ENCODE peak calls at places on chromosomes 2 and 18, in eight cellular contexts. K is adrenal gland; X is CD8-positive, alpha-beta memory T cell; T is IMR-90; R is GM12865; C is colonic mucosa; H is SK-N-MC; Q is pancreas. L is an unnamed sample.

GRCh38 chr2:67917332-67918054 is 145.3 kb downstream of the C1D start:
- DNase-seq in K (no peak), X (no peak), T (peak), R (no peak), C (no peak), H (no peak), Q (no peak), L (no peak)

GRCh38 chr2:234003972-234004617 is 46.4 kb upstream of the SPP2 start:
- DNase-seq in K (peak), X (no peak), T (peak), R (no peak), C (no peak), H (peak), Q (no peak), L (no peak)

GRCh38 chr2:46379213-46380037 is 82.2 kb downstream of the EPAS1 start:
- DNase-seq in K (no peak), X (no peak), T (peak), R (no peak), C (no peak), H (peak), Q (no peak), L (no peak)

GRCh38 chr2:27891063-27891819 is 712 bp downstream of the BABAM2 start:
- DNase-seq in K (peak), X (peak), T (peak), R (peak), C (peak), H (no peak), Q (peak), L (peak)

GRCh38 chr2:109171444-109172334 is 42.7 kb downstream of the SH3RF3 start:
- DNase-seq in K (peak), X (no peak), T (peak), R (no peak), C (peak), H (no peak), Q (no peak), L (no peak)

GRCh38 chr2:30332791-30333453 is 101.6 kb downstream of the LBH start:
- DNase-seq in K (no peak), X (no peak), T (no peak), R (peak), C (no peak), H (no peak), Q (no peak), L (no peak)

GRCh38 chr2:236787885-236788284 is 218.3 kb downstream of the ACKR3 start:
- DNase-seq in K (peak), X (no peak), T (no peak), R (no peak), C (no peak), H (no peak), Q (no peak), L (no peak)

GRCh38 chr2:105879106-105879797 is 134.5 kb downstream of the NCK2 start:
- DNase-seq in K (no peak), X (no peak), T (no peak), R (no peak), C (peak), H (no peak), Q (no peak), L (no peak)

GRCh38 chr2:10175441-10175840 is 52.9 kb downstream of the RRM2 start:
- DNase-seq in K (no peak), X (no peak), T (no peak), R (no peak), C (no peak), H (no peak), Q (no peak), L (no peak)

GRCh38 chr18:50427896-50428295 is 53.0 kb downstream of the SKA1 start:
- DNase-seq in K (no peak), X (no peak), T (no peak), R (no peak), C (no peak), H (no peak), Q (no peak), L (no peak)

GRCh38 chr2:239253705-239254104 is 147.1 kb downstream of the HDAC4 start:
- DNase-seq in K (no peak), X (no peak), T (no peak), R (no peak), C (no peak), H (no peak), Q (no peak), L (no peak)

GRCh38 chr2:237451582-237452469 is 35.2 kb upstream of the MLPH start:
- DNase-seq in K (no peak), X (no peak), T (peak), R (no peak), C (no peak), H (no peak), Q (no peak), L (no peak)

GRCh38 chr18:57801379-57802165 is 1.5 kb downstream of the ATP8B1 start:
- DNase-seq in K (peak), X (no peak), T (no peak), R (no peak), C (no peak), H (no peak), Q (peak), L (no peak)

GRCh38 chr2:183149489-183149888 is 25.2 kb downstream of the NUP35 start:
- DNase-seq in K (no peak), X (no peak), T (peak), R (no peak), C (no peak), H (no peak), Q (no peak), L (no peak)

GRCh38 chr18:29248856-29249255 is 1071.9 kb upstream of the CDH2 start:
- DNase-seq in K (no peak), X (no peak), T (no peak), R (no peak), C (no peak), H (no peak), Q (no peak), L (no peak)

GRCh38 chr18:79884963-79885728 is 66.3 kb downstream of the SLC66A2 start:
- DNase-seq in K (no peak), X (no peak), T (no peak), R (no peak), C (no peak), H (no peak), Q (no peak), L (no peak)

GRCh38 chr2:84519332-84519957 is 3.1 kb downstream of the DNAH6 start:
- DNase-seq in K (no peak), X (no peak), T (no peak), R (no peak), C (no peak), H (no peak), Q (no peak), L (no peak)

GRCh38 chr18:57910817-57911216 is 107.7 kb upstream of the ATP8B1 start:
- DNase-seq in K (no peak), X (no peak), T (no peak), R (peak), C (peak), H (no peak), Q (no peak), L (peak)

DNA sequence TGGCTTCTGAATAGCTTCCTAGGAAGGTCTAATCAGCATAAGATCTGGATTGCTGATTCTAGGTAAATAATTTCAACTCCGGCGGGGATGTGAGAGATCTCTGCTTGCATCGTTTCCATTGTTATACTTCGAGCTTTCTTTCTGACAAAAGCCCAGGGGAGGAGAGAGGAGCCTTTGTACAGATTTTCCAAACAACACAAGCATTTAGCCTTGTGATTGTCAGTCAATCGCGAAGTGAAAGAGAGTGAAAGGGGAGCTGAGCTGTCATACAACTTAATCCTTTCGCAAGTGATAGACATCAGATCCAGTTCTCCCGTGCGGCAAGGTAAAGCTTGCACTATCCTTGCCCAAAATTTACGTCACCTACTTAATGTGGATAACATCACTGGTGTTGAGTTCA is 26.2 kb downstream of the RALB start:
- DNase-seq in K (no peak), X (no peak), T (no peak), R (no peak), C (no peak), H (no peak), Q (no peak), L (no peak)
- H3K4me3 ChIP-seq in K (no peak), X (no peak), T (no peak), R (no peak), C (no peak), H (no peak), Q (no peak), L (no peak)

GRCh38 chr2:204228169-204228940 is 291.8 kb downstream of the ICOS start:
- DNase-seq in K (no peak), X (no peak), T (no peak), R (no peak), C (no peak), H (no peak), Q (no peak), L (no peak)
- H3K4me3 ChIP-seq in K (no peak), X (no peak), T (no peak), R (no peak), C (no peak), H (no peak), Q (no peak), L (no peak)

GRCh38 chr2:18829976-18830375 is 240.6 kb upstream of the NT5C1B start:
- DNase-seq in K (no peak), X (no peak), T (no peak), R (no peak), C (no peak), H (no peak), Q (no peak), L (no peak)
- H3K4me3 ChIP-seq in K (no peak), X (no peak), T (no peak), R (no peak), C (no peak), H (no peak), Q (no peak), L (no peak)

GRCh38 chr2:69689969-69690368 is 46.4 kb upstream of the AAK1 start:
- DNase-seq in K (no peak), X (no peak), T (no peak), R (no peak), C (no peak), H (no peak), Q (no peak), L (no peak)

GRCh38 chr2:69686855-69687254 is 43.3 kb upstream of the AAK1 start:
- DNase-seq in K (no peak), X (no peak), T (no peak), R (no peak), C (no peak), H (no peak), Q (no peak), L (no peak)

GRCh38 chr2:69692424-69692823 is 48.9 kb upstream of the AAK1 start:
- DNase-seq in K (no peak), X (no peak), T (peak), R (no peak), C (no peak), H (no peak), Q (no peak), L (no peak)

GRCh38 chr2:69688212-69688611 is 44.7 kb upstream of the AAK1 start:
- DNase-seq in K (no peak), X (no peak), T (no peak), R (no peak), C (no peak), H (no peak), Q (no peak), L (no peak)

DNA sequence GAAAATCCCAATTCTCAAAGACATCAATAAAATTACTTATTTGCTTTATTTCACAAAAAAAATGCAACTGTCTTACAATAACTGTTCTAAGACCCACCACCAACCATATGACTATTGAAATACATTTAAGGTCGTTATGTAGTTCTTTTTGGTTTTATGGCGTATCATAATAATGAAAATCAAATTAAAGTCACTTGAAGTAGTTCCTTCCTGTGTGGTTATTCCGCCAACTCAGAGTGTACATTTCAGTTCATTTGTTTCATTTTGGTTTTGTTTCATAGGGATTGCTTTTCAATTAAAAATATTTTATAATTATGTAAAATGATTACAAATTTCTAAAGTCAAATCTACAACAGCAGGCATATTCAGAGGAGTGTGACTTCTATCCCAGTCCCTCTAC is 45.9 kb upstream of the AAK1 start:
- DNase-seq in K (no peak), X (no peak), T (no peak), R (no peak), C (no peak), H (peak), Q (no peak), L (no peak)
- H3K4me3 ChIP-seq in K (no peak), X (peak), T (no peak), R (no peak), C (no peak), H (no peak), Q (no peak), L (no peak)

GRCh38 chr18:73688161-73688560 is 459.5 kb downstream of the FBXO15 start:
- DNase-seq in K (no peak), X (no peak), T (no peak), R (no peak), C (no peak), H (no peak), Q (no peak), L (no peak)
- H3K4me3 ChIP-seq in K (no peak), X (no peak), T (no peak), R (no peak), C (no peak), H (no peak), Q (no peak), L (no peak)

GRCh38 chr2:199458017-199458805 is 472 bp upstream of the SATB2 start:
- DNase-seq in K (peak), X (no peak), T (no peak), R (peak), C (peak), H (no peak), Q (no peak), L (no peak)

GRCh38 chr2:199457147-199458016 is at the start of gene SATB2:
- DNase-seq in K (peak), X (no peak), T (peak), R (peak), C (peak), H (no peak), Q (no peak), L (no peak)

GRCh38 chr2:199456383-199457146 is 1.2 kb downstream of the SATB2 start:
- DNase-seq in K (no peak), X (no peak), T (no peak), R (no peak), C (no peak), H (no peak), Q (no peak), L (no peak)

GRCh38 chr2:199455186-199455532 is 2.6 kb downstream of the SATB2 start:
- DNase-seq in K (no peak), X (no peak), T (no peak), R (no peak), C (no peak), H (no peak), Q (no peak), L (no peak)

DNA sequence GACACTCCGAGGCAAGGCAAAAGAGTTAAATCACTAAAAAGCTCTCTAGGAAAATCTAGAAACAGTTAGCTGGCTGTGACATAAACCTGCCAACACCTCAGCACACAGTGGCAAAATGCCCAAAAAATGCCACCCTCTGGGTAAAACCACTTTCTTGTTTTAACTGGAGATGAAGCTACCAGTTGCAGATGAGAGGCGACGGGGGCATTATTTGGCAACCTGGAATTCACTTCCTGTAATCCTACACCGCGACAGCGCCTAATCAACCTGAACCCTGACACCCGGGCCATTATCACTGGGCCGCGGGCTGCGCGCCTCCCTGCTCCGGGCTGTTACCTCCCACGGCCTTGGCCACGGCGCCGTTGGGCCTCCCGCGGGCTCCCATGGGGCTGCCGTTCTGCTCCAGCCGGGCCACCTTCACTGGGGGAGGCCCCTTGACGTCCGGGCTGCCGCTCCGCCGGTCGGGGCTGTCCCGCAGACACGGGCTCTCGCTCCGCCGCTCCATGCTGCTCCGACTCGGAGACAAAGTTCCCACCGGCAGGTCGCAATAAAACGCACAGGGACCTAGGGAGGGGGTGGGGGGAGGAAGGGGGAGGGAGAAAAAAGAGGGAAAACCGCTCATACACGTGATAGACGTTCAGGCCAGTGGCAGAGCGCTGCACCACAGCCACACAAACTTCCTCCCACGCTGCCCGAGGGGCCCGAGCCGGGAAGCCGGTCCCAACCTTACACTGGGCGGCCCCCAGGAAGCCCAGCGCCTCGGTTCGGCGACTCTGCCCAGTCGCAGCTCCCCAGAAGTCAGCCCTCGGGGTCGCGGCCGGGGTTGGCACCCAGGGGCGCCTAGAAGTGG is 2.0 kb downstream of the SATB2 start:
- DNase-seq in K (no peak), X (no peak), T (peak), R (no peak), C (peak), H (no peak), Q (peak), L (no peak)
- H3K4me3 ChIP-seq in K (peak), X (no peak), T (peak), R (no peak), C (peak), H (peak), Q (peak), L (peak)

DNA sequence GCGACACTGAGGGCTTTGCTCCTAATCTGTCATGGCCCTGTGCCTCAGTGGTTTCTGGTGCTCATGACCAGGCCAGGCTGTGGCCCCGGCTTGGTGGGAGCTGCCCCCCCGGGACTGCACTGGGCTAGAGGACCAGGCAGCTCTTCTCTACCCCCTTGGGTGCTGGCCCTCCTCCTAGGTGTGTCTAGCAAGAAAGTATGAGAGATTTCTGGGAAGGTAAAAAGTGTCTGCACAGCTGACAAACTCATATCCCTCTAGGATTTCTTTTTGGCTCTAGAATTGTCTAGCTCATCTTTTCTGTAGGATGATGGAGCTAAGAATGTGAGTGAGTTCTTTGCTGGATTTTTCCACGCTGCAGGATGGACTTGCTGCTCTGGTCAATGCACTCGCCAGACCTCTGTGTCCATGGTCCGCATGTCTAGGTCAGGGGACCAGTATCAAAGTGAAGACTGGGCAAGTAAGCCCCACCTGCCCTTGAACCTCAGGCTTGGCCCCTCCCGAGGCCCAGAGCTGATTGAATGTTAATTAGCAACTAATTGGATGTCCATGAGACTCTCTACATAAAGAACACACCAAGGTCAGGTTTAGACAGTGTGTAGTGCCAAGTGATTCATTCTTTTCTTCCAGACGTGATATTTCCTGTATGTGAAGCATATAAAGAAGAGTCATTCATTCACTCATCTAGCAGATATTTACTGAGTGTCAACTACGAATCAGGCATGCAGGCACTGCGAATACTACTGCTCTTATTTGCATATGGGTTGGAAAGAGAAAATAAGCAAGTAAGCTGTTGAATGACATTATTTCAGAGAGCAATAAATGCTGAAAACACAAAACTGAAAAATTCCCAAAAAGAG is 15.6 kb upstream of the PSD4 start:
- DNase-seq in K (no peak), X (no peak), T (peak), R (no peak), C (peak), H (no peak), Q (no peak), L (no peak)
- H3K4me3 ChIP-seq in K (peak), X (peak), T (no peak), R (peak), C (peak), H (peak), Q (peak), L (peak)

DNA sequence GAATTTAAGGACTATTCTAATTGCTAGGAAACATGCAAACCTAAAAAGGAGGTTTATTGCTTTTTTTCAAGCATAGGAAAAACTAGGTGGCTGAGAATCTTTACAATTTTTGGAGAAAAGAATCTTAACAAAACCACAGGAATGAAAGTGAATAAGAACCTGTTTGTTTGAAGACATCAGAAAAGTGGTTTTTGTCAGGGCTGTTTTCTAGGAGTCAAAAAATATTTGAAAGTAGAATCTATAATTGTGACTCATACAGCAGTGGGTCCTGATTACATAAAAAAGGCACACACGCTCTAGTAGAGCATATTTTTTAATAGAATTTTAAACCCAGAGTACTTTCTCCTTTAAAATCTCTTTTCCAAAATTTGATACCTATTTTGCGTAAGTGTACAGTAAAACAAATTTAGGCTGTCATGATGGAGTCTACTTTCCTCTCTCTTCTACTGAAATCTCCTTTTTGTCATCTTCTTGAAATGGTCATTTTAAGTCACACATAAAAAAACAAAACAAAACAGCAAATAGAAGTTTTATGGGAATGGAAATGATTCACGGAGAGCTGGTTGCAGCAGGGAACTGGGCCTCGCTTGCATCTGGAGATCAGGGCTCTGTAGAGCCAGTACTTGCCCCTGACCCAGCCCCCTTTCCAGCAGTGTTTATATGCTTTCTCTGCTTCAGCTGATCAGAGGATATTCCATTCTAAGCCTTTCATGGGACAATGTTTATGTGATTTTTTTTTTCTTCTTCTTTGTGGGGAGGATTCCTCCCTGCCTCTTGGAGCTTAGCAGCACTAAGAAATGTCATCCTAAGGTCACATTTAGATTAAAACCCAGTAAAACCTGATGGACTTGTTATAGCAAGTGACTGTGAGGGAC is 59.1 kb upstream of the PELI1 start:
- DNase-seq in K (no peak), X (no peak), T (peak), R (peak), C (no peak), H (no peak), Q (no peak), L (no peak)
- H3K4me3 ChIP-seq in K (peak), X (peak), T (no peak), R (peak), C (no peak), H (peak), Q (no peak), L (no peak)